ENCODE peak calls at places on chromosome 12, in nine cellular contexts. L, G, H, W, O, K, R, E and U are unnamed samples.
A peak's percentile ranks its signal among the peaks of the same experiment; 100 is the strongest.

GRCh38 chr12:115543269-115543668 is 734.2 kb downstream of the MED13L start:
- DNase-seq in L (no peak), G (no peak), H (no peak), W (no peak), O (no peak), K (no peak), R (no peak), E (no peak), U (no peak)

GRCh38 chr12:109654357-109654756 is 59.3 kb upstream of the FAM222A start:
- DNase-seq in L (no peak), G (no peak), H (no peak), W (no peak), O (no peak), K (no peak), R (no peak), E (no peak), U (no peak)

GRCh38 chr12:120367252-120367923 is 1.6 kb downstream of the MSI1 start:
- DNase-seq in L (no peak), G (no peak), H (no peak), W (no peak), O (no peak), K (no peak), R (no peak), E (no peak), U (peak; percentile 18)

GRCh38 chr12:120468271-120468845 is 1.2 kb downstream of the SRSF9 start:
- DNase-seq in L (peak; percentile 68), G (no peak), H (no peak), W (no peak), O (peak; percentile 42), K (no peak), R (peak; percentile 62), E (peak; percentile 66), U (no peak)

GRCh38 chr12:55659486-55660385 is 23.0 kb downstream of the OR10P1 start:
- DNase-seq in L (peak; percentile 18), G (peak; percentile 64), H (no peak), W (no peak), O (peak; percentile 7), K (no peak), R (peak; percentile 5), E (no peak), U (peak; percentile 5)

GRCh38 chr12:112013601-112014402 is 576 bp downstream of the ERP29 start:
- DNase-seq in L (peak; percentile 36), G (peak; percentile 56), H (peak; percentile 71), W (peak; percentile 48), O (peak; percentile 87), K (peak; percentile 52), R (peak; percentile 67), E (peak; percentile 80), U (peak; percentile 79)

GRCh38 chr12:19428261-19428660 is 11.0 kb upstream of the AEBP2 start:
- DNase-seq in L (no peak), G (no peak), H (no peak), W (no peak), O (no peak), K (no peak), R (peak; percentile 69), E (no peak), U (no peak)

GRCh38 chr12:108634225-108634795 is 616 bp upstream of the SELPLG start:
- DNase-seq in L (no peak), G (no peak), H (peak; percentile 34), W (no peak), O (no peak), K (no peak), R (no peak), E (no peak), U (peak; percentile 72)

GRCh38 chr12:117832459-117833457 is 136.0 kb downstream of the KSR2 start:
- DNase-seq in L (peak; percentile 51), G (no peak), H (no peak), W (no peak), O (no peak), K (no peak), R (peak; percentile 79), E (peak; percentile 93), U (no peak)

GRCh38 chr12:34356233-34356987 is 334.1 kb downstream of the ALG10 start:
- DNase-seq in L (no peak), G (no peak), H (no peak), W (no peak), O (no peak), K (no peak), R (no peak), E (no peak), U (no peak)

GRCh38 chr12:121581681-121582439 is 1.0 kb upstream of the KDM2B start:
- DNase-seq in L (peak; percentile 68), G (no peak), H (no peak), W (no peak), O (peak; percentile 36), K (no peak), R (peak; percentile 71), E (peak; percentile 30), U (no peak)

GRCh38 chr12:19778822-19779221 is 339.5 kb downstream of the AEBP2 start:
- DNase-seq in L (no peak), G (no peak), H (no peak), W (no peak), O (no peak), K (no peak), R (no peak), E (no peak), U (no peak)

GRCh38 chr12:6029401-6029800 is 84.3 kb upstream of the ANO2 start:
- DNase-seq in L (no peak), G (no peak), H (no peak), W (no peak), O (no peak), K (no peak), R (no peak), E (no peak), U (no peak)

GRCh38 chr12:4997939-4998338 is 45.7 kb upstream of the KCNA5 start:
- DNase-seq in L (peak; percentile 78), G (no peak), H (no peak), W (no peak), O (no peak), K (peak; percentile 86), R (peak; percentile 92), E (peak; percentile 91), U (peak; percentile 37)

GRCh38 chr12:90572778-90573177 is 382.2 kb downstream of the CCER1 start:
- DNase-seq in L (no peak), G (no peak), H (no peak), W (no peak), O (peak; percentile 14), K (no peak), R (no peak), E (no peak), U (no peak)

GRCh38 chr12:44875954-44876553 is at the start of gene NELL2:
- DNase-seq in L (peak; percentile 77), G (no peak), H (peak; percentile 68), W (peak; percentile 63), O (peak; percentile 82), K (no peak), R (peak; percentile 14), E (peak; percentile 35), U (no peak)

GRCh38 chr12:115396567-115396966 is 712.6 kb upstream of the TBX3 start:
- DNase-seq in L (no peak), G (no peak), H (no peak), W (no peak), O (no peak), K (no peak), R (no peak), E (no peak), U (no peak)

GRCh38 chr12:96327889-96328288 is 72.3 kb downstream of the CDK17 start:
- DNase-seq in L (no peak), G (no peak), H (peak; percentile 2), W (no peak), O (no peak), K (no peak), R (no peak), E (no peak), U (no peak)

GRCh38 chr12:28024231-28024995 is 51.9 kb upstream of the PTHLH start:
- DNase-seq in L (peak; percentile 26), G (no peak), H (no peak), W (no peak), O (no peak), K (peak; percentile 68), R (peak; percentile 87), E (peak; percentile 99), U (no peak)

GRCh38 chr12:31966558-31967205 is 7.5 kb downstream of the RESF1 start:
- DNase-seq in L (no peak), G (no peak), H (no peak), W (no peak), O (no peak), K (no peak), R (peak; percentile 1), E (no peak), U (no peak)

GRCh38 chr12:121579981-121580868 is 598 bp downstream of the KDM2B start:
- DNase-seq in L (peak; percentile 77), G (peak; percentile 77), H (peak; percentile 64), W (peak; percentile 55), O (peak; percentile 65), K (no peak), R (peak; percentile 61), E (peak; percentile 60), U (peak; percentile 79)

GRCh38 chr12:54984602-54985376 is at the start of gene TESPA1:
- DNase-seq in L (no peak), G (peak; percentile 57), H (peak; percentile 74), W (peak; percentile 68), O (no peak), K (no peak), R (no peak), E (no peak), U (no peak)

GRCh38 chr12:1306096-1306495 is 288.3 kb downstream of the FBXL14 start:
- DNase-seq in L (no peak), G (no peak), H (no peak), W (no peak), O (no peak), K (no peak), R (no peak), E (no peak), U (peak; percentile 23)

GRCh38 chr12:51517800-51518199 is 73.2 kb upstream of the SCN8A start:
- DNase-seq in L (no peak), G (no peak), H (no peak), W (no peak), O (no peak), K (no peak), R (no peak), E (no peak), U (no peak)

GRCh38 chr12:5014269-5014668 is 29.4 kb upstream of the KCNA5 start:
- DNase-seq in L (no peak), G (no peak), H (no peak), W (no peak), O (no peak), K (no peak), R (peak; percentile 62), E (no peak), U (no peak)

GRCh38 chr12:105218434-105218833 is 17.5 kb downstream of the APPL2 start:
- DNase-seq in L (no peak), G (no peak), H (no peak), W (no peak), O (no peak), K (no peak), R (peak; percentile 42), E (no peak), U (no peak)